ENCODE peak calls at places on chromosomes 5 and 9, in six cellular contexts. One of them, this sample, is unnamed.

GRCh38 chr5:79059674-79060073 is 9.8 kb downstream of the DMGDH start:
- DNase-seq in colonic mucosa: no peak
- DNase-seq in hepatocyte: no peak
- DNase-seq in GM23248: no peak
- DNase-seq in stimulated activated CD4-positive, alpha-beta T cell treated with anti-CD3 and anti-CD28 coated beads, Interleukin-2, amount 100 ng/mL, for 48 hours: no peak
- DNase-seq in CMK: no peak
- DNase-seq in this sample: no peak

GRCh38 chr5:108579236-108579635 is 168.5 kb upstream of the FER start:
- DNase-seq in colonic mucosa: no peak
- DNase-seq in hepatocyte: no peak
- DNase-seq in GM23248: peak; percentile 2
- DNase-seq in stimulated activated CD4-positive, alpha-beta T cell treated with anti-CD3 and anti-CD28 coated beads, Interleukin-2, amount 100 ng/mL, for 48 hours: no peak
- DNase-seq in CMK: no peak
- DNase-seq in this sample: no peak

GRCh38 chr5:52690236-52690685 is 97.5 kb upstream of the ITGA1 start:
- DNase-seq in colonic mucosa: no peak
- DNase-seq in hepatocyte: no peak
- DNase-seq in GM23248: peak; percentile 33
- DNase-seq in stimulated activated CD4-positive, alpha-beta T cell treated with anti-CD3 and anti-CD28 coated beads, Interleukin-2, amount 100 ng/mL, for 48 hours: no peak
- DNase-seq in CMK: no peak
- DNase-seq in this sample: peak; percentile 63

GRCh38 chr5:84805473-84805872 is 420.8 kb upstream of the EDIL3 start:
- DNase-seq in colonic mucosa: no peak
- DNase-seq in hepatocyte: no peak
- DNase-seq in GM23248: no peak
- DNase-seq in stimulated activated CD4-positive, alpha-beta T cell treated with anti-CD3 and anti-CD28 coated beads, Interleukin-2, amount 100 ng/mL, for 48 hours: no peak
- DNase-seq in CMK: no peak
- DNase-seq in this sample: no peak

GRCh38 chr9:1876891-1877496 is 138.2 kb upstream of the SMARCA2 start:
- DNase-seq in colonic mucosa: no peak
- DNase-seq in hepatocyte: no peak
- DNase-seq in GM23248: no peak
- DNase-seq in stimulated activated CD4-positive, alpha-beta T cell treated with anti-CD3 and anti-CD28 coated beads, Interleukin-2, amount 100 ng/mL, for 48 hours: no peak
- DNase-seq in CMK: no peak
- DNase-seq in this sample: no peak

GRCh38 chr9:121649476-121650219 is 1.8 kb upstream of the DAB2IP start:
- DNase-seq in colonic mucosa: no peak
- DNase-seq in hepatocyte: no peak
- DNase-seq in GM23248: no peak
- DNase-seq in stimulated activated CD4-positive, alpha-beta T cell treated with anti-CD3 and anti-CD28 coated beads, Interleukin-2, amount 100 ng/mL, for 48 hours: no peak
- DNase-seq in CMK: no peak
- DNase-seq in this sample: no peak

GRCh38 chr9:104287255-104287872 is 193.3 kb downstream of the SMC2 start:
- DNase-seq in colonic mucosa: no peak
- DNase-seq in hepatocyte: no peak
- DNase-seq in GM23248: no peak
- DNase-seq in stimulated activated CD4-positive, alpha-beta T cell treated with anti-CD3 and anti-CD28 coated beads, Interleukin-2, amount 100 ng/mL, for 48 hours: no peak
- DNase-seq in CMK: no peak
- DNase-seq in this sample: no peak

GRCh38 chr5:42492978-42493377 is 69.7 kb downstream of the GHR start:
- DNase-seq in colonic mucosa: no peak
- DNase-seq in hepatocyte: no peak
- DNase-seq in GM23248: no peak
- DNase-seq in stimulated activated CD4-positive, alpha-beta T cell treated with anti-CD3 and anti-CD28 coated beads, Interleukin-2, amount 100 ng/mL, for 48 hours: no peak
- DNase-seq in CMK: no peak
- DNase-seq in this sample: no peak

GRCh38 chr5:109739741-109740140 is 50.0 kb downstream of the MAN2A1 start:
- DNase-seq in colonic mucosa: no peak
- DNase-seq in hepatocyte: no peak
- DNase-seq in GM23248: peak; percentile 15
- DNase-seq in stimulated activated CD4-positive, alpha-beta T cell treated with anti-CD3 and anti-CD28 coated beads, Interleukin-2, amount 100 ng/mL, for 48 hours: no peak
- DNase-seq in CMK: no peak
- DNase-seq in this sample: peak; percentile 35

GRCh38 chr9:78879324-78880100 is 582.6 kb downstream of the PSAT1 start:
- DNase-seq in colonic mucosa: no peak
- DNase-seq in hepatocyte: no peak
- DNase-seq in GM23248: no peak
- DNase-seq in stimulated activated CD4-positive, alpha-beta T cell treated with anti-CD3 and anti-CD28 coated beads, Interleukin-2, amount 100 ng/mL, for 48 hours: no peak
- DNase-seq in CMK: no peak
- DNase-seq in this sample: no peak

GRCh38 chr5:15525679-15526275 is 25.8 kb downstream of the FBXL7 start:
- DNase-seq in colonic mucosa: no peak
- DNase-seq in hepatocyte: no peak
- DNase-seq in GM23248: peak; percentile 63
- DNase-seq in stimulated activated CD4-positive, alpha-beta T cell treated with anti-CD3 and anti-CD28 coated beads, Interleukin-2, amount 100 ng/mL, for 48 hours: no peak
- DNase-seq in CMK: no peak
- DNase-seq in this sample: no peak

GRCh38 chr5:82413302-82414042 is 135.3 kb upstream of the RPS23 start:
- DNase-seq in colonic mucosa: no peak
- DNase-seq in hepatocyte: no peak
- DNase-seq in GM23248: peak; percentile 85
- DNase-seq in stimulated activated CD4-positive, alpha-beta T cell treated with anti-CD3 and anti-CD28 coated beads, Interleukin-2, amount 100 ng/mL, for 48 hours: no peak
- DNase-seq in CMK: no peak
- DNase-seq in this sample: no peak

GRCh38 chr5:89901983-89902382 is 507.6 kb downstream of the CETN3 start:
- DNase-seq in colonic mucosa: no peak
- DNase-seq in hepatocyte: no peak
- DNase-seq in GM23248: no peak
- DNase-seq in stimulated activated CD4-positive, alpha-beta T cell treated with anti-CD3 and anti-CD28 coated beads, Interleukin-2, amount 100 ng/mL, for 48 hours: no peak
- DNase-seq in CMK: no peak
- DNase-seq in this sample: no peak

GRCh38 chr9:112248722-112249121 is 73.6 kb upstream of the SUSD1 start:
- DNase-seq in colonic mucosa: no peak
- DNase-seq in hepatocyte: no peak
- DNase-seq in GM23248: peak; percentile 66
- DNase-seq in stimulated activated CD4-positive, alpha-beta T cell treated with anti-CD3 and anti-CD28 coated beads, Interleukin-2, amount 100 ng/mL, for 48 hours: no peak
- DNase-seq in CMK: no peak
- DNase-seq in this sample: no peak

GRCh38 chr9:128056887-128057723 is 10.0 kb downstream of the NAIF1 start:
- DNase-seq in colonic mucosa: peak; percentile 78
- DNase-seq in hepatocyte: no peak
- DNase-seq in GM23248: no peak
- DNase-seq in stimulated activated CD4-positive, alpha-beta T cell treated with anti-CD3 and anti-CD28 coated beads, Interleukin-2, amount 100 ng/mL, for 48 hours: no peak
- DNase-seq in CMK: no peak
- DNase-seq in this sample: no peak

GRCh38 chr9:5231212-5231611 is at the start of gene INSL4:
- DNase-seq in colonic mucosa: no peak
- DNase-seq in hepatocyte: no peak
- DNase-seq in GM23248: peak; percentile 15
- DNase-seq in stimulated activated CD4-positive, alpha-beta T cell treated with anti-CD3 and anti-CD28 coated beads, Interleukin-2, amount 100 ng/mL, for 48 hours: no peak
- DNase-seq in CMK: no peak
- DNase-seq in this sample: no peak